ENCODE peak calls at places on chromosomes 3 and 15, in eight cellular contexts. F, J, K, Y, N, I, W and E are unnamed samples.

GRCh38 chr3:102398196-102398595 is 36.6 kb upstream of the ZPLD1 start:
- DNase-seq in Y (no peak), N (no peak), J (no peak), K (no peak), F (no peak), W (no peak), I (no peak), E (no peak)

GRCh38 chr15:77489647-77490046 is 69.0 kb downstream of the HMG20A start:
- DNase-seq in Y (no peak), N (no peak), F (no peak), J (no peak), K (no peak), W (no peak), I (no peak), E (no peak)

GRCh38 chr3:159919873-159920272 is 68.8 kb upstream of the IL12A start:
- DNase-seq in N (no peak), W (no peak), I (no peak), K (no peak), F (no peak), Y (peak), J (no peak), E (no peak)

GRCh38 chr15:91118796-91119590 is 18.9 kb downstream of the SV2B start:
- DNase-seq in Y (no peak), F (no peak), I (no peak), K (no peak), W (peak), J (no peak), N (no peak), E (no peak)

GRCh38 chr15:74156678-74157411 is 16.7 kb upstream of the ISLR start:
- DNase-seq in K (no peak), N (no peak), I (no peak), J (no peak), F (no peak), Y (no peak), W (no peak), E (no peak)

GRCh38 chr3:124701687-124702086 is 28.6 kb upstream of the UMPS start:
- DNase-seq in K (no peak), F (no peak), I (no peak), Y (peak), N (no peak), W (no peak), J (no peak), E (no peak)

GRCh38 chr15:37995461-37996347 is 61.3 kb downstream of the TMCO5A start:
- DNase-seq in J (peak), F (no peak), I (no peak), Y (peak), N (peak), W (no peak), K (no peak), E (no peak)

GRCh38 chr3:58192076-58192475 is 18.7 kb downstream of the DNASE1L3 start:
- DNase-seq in J (no peak), K (no peak), W (no peak), I (no peak), F (no peak), Y (no peak), N (no peak), E (no peak)

GRCh38 chr3:78398401-78398800 is 1358.5 kb downstream of the ROBO2 start:
- DNase-seq in F (no peak), I (no peak), N (no peak), W (no peak), K (no peak), J (no peak), Y (no peak), E (no peak)

GRCh38 chr3:196287066-196287404 is 491 bp downstream of the PCYT1A start:
- DNase-seq in I (peak), N (no peak), W (peak), Y (no peak), K (no peak), J (no peak), F (no peak), E (no peak)

GRCh38 chr3:187385296-187385695 is 17.1 kb downstream of the RTP4 start:
- DNase-seq in I (no peak), F (no peak), J (no peak), N (no peak), W (no peak), Y (no peak), K (no peak), E (no peak)

GRCh38 chr15:83512459-83512858 is 65.3 kb downstream of the SH3GL3 start:
- DNase-seq in J (no peak), N (no peak), Y (no peak), W (no peak), I (no peak), F (no peak), K (no peak), E (no peak)

GRCh38 chr3:154745925-154746324 is 315.9 kb upstream of the GPR149 start:
- DNase-seq in J (no peak), N (no peak), Y (no peak), I (no peak), K (no peak), F (no peak), W (no peak), E (no peak)

GRCh38 chr3:29265673-29266072 is 15.2 kb upstream of the RBMS3 start:
- DNase-seq in J (no peak), W (no peak), K (no peak), I (no peak), Y (no peak), N (no peak), F (no peak), E (no peak)

DNA sequence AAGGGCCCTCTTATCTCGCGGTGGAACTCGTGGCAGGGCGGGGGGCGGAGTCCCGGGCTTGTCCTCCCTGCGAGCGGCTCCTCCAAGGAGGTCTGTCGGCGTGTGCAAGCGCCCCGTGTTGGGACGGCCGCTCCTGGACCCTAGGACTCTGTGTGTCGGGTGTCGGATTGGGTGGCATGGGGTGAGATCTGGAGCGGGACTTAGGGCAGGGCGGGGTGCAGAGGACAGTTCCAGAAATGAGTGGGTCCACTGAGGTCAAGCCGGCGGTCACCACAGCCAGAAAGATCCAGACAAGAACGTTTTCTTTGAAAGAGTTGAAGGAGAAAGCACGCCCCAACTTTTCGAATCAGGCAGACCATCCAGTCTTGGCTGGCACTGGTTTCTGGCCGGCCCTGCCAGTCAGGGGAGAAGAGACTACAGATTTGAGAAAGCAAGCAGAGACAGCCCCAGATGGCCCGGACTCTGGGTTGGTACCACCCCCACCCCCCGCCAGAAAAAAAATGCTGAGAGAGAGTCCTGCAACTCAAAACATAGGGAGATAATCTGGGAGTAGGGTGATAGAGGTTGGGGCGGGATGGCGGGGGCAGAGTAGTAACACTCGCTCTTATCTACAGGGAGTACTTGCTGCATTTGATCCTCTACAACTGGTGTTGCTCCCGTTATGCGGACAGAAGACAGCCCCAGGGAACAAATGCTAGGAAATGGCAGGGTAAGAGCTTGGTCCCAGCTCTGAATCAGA is 829 bp upstream of the CISH start:
- DNase-seq in F (no peak), J (no peak), N (no peak), K (no peak), W (no peak), I (no peak), Y (no peak), E (no peak)
- TF ChIP-seq POLR2A in F (no peak), J (no peak), N (no peak), K (peak), W (peak), I (no peak), Y (no peak), E (peak)

GRCh38 chr3:194035406-194036138 is 100.4 kb upstream of the HES1 start:
- DNase-seq in I (no peak), W (no peak), F (peak), J (no peak), N (no peak), K (no peak), Y (no peak), E (no peak)

GRCh38 chr3:194031867-194032635 is 103.9 kb upstream of the HES1 start:
- DNase-seq in K (no peak), N (no peak), Y (no peak), W (no peak), J (no peak), F (peak), I (no peak), E (no peak)

GRCh38 chr3:194036842-194037241 is 99.1 kb upstream of the HES1 start:
- DNase-seq in N (no peak), K (no peak), J (no peak), I (no peak), F (no peak), Y (no peak), W (no peak), E (no peak)

GRCh38 chr3:194032828-194033435 is 103.0 kb upstream of the HES1 start:
- DNase-seq in W (no peak), Y (no peak), K (no peak), F (no peak), N (no peak), J (no peak), I (no peak), E (no peak)

DNA sequence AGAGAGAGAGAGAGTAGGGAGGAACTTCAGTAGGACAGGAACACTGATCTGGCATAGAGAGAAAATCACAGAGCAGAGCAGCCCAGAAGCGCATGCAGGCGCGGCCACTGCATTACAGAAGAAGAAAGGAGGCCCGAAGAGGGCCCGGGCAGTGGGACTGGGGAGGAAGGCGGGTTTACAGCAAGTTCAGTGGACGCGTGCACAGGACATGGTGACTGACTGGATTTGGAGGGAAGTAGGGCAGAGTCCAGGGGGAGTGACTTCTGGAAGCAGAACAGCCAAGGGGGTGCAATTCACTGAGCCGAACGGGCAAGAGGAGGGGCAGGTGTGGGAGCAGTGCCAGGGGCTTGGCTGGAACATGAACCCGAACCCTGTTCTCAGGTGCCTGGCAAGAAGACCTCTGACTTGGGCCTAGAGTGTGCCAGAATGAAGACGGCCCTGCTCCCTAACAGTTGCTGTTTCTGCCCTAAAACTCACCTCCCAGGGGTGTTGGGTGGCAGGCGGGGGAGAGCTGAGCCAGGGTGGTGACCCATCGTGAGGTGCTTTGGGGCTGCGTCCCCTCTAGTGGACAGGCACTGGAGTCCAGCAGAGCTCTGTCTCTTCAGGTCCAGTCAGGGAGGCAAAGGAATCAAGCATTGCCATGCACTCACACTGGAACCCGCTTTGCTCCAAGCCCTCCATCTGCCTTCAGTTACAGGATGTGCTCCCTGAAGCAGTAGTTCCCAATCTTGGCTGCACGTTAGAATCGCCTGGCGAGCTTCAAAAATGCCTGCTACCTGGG is 101.2 kb upstream of the HES1 start:
- DNase-seq in W (no peak), I (no peak), K (no peak), Y (no peak), N (no peak), F (peak), J (no peak), E (no peak)
- TF ChIP-seq POLR2A in W (no peak), I (no peak), K (no peak), Y (no peak), N (no peak), F (peak), J (no peak), E (no peak)

DNA sequence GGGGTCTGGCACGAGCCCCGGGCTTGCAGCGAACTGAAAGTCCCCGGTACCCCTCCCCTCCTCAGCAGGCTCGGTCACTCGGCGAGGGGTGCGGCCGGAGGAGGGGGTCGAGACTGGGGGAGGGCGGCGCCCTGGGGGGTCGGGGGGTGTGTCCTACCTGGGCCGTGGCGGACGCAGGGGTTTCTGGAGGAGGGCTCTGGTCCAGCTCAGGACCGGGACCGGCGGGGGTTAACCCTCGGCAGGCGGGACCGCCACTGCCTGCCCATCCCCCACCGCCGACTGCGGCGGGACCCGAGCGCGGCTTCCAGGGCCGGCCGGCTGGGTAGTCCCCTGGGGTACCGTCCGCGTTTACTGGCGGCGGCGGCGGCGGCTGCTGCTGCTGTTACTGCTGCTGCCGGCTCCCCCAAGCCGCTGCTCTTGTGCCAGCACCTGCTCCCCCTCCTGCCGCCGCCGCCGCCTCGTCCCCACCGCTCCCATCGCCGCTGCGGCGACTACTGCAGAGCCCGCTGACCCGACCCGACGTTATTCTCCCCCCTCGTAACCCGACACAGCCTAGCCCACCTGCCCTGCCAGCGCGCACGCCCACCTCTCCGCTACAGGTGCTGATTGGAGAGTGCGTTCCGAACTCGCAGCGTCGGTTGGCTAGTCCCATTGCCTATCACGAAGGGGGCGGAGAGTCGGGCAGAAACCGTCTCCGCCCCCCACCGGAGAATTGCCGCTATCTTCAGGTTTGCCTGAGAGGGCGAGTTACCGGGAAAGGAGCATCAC is at the start of gene TTBK2:
- DNase-seq in W (peak), N (peak), I (peak), J (peak), F (peak), Y (peak), K (peak), E (peak)
- TF ChIP-seq POLR2A in W (peak), N (peak), I (peak), J (peak), F (peak), Y (no peak), K (peak), E (peak)

GRCh38 chr3:190323241-190323617 is 983 bp upstream of the CLDN1 start:
- DNase-seq in I (no peak), W (no peak), Y (no peak), K (no peak), J (peak), F (no peak), N (peak), E (no peak)
- TF ChIP-seq POLR2A in I (no peak), W (no peak), Y (no peak), K (no peak), J (no peak), F (no peak), N (no peak), E (no peak)

DNA sequence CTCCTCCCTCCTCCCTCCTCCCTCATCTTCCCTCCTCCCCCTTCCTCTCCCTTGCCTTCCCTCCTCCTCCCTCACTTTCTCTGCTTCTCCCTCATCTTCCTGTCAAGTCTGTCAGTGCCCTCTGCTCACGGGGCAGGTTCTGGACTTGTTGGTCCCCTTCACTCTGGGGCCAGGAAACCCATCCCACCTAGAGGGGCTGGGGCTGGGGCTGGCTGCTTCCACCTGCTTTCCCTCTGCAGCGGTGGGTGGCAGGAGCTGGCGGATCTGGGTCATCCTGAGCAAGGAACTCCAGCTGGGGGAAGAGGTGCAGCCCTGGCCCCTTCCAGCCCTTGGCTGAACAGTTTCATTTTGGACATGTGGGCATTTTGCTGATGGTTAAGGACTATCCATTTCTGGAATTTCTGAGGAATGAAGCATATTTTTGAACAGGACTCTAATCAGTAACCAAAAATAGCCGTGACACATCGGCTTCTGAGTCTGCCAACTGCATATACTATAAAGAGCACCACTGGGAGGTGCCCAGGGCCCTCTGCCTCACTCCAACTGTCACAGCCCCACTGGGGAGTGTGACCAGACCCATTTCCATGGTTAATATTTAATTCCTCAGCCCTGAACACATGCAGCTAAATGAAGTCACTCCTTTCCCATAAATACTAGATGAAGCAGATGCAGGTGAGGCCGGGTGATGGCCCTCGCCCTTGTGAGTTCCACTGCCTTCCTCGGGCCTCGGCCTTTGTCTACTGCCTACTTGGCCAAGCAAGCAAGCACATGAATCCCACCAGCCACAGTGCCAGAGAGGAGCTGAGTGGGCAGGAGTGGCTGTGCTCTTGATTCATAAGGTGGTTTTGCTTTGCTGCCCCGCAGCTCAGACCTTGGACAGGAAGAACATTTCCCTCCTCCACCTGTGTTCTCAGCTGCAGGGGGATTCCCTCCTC is 39.8 kb downstream of the CHDH start:
- DNase-seq in Y (peak), W (no peak), F (peak), K (no peak), N (no peak), J (no peak), I (no peak), E (peak)
- TF ChIP-seq POLR2A in Y (no peak), W (no peak), F (peak), K (no peak), N (no peak), J (no peak), I (no peak), E (peak)

GRCh38 chr3:149507491-149508324 is 33.2 kb downstream of the TM4SF4 start:
- DNase-seq in I (no peak), K (no peak), J (no peak), F (no peak), N (no peak), W (no peak), Y (no peak), E (no peak)

GRCh38 chr3:149502438-149502837 is 27.9 kb downstream of the TM4SF4 start:
- DNase-seq in I (no peak), N (no peak), F (no peak), K (no peak), W (no peak), J (no peak), Y (no peak), E (no peak)

GRCh38 chr3:149510480-149510879 is 36.0 kb downstream of the TM4SF4 start:
- DNase-seq in F (no peak), I (no peak), K (no peak), J (no peak), W (no peak), N (no peak), Y (no peak), E (no peak)

GRCh38 chr3:149506965-149507364 is 32.5 kb downstream of the TM4SF4 start:
- DNase-seq in F (no peak), J (no peak), W (no peak), K (no peak), Y (no peak), I (no peak), N (no peak), E (no peak)

DNA sequence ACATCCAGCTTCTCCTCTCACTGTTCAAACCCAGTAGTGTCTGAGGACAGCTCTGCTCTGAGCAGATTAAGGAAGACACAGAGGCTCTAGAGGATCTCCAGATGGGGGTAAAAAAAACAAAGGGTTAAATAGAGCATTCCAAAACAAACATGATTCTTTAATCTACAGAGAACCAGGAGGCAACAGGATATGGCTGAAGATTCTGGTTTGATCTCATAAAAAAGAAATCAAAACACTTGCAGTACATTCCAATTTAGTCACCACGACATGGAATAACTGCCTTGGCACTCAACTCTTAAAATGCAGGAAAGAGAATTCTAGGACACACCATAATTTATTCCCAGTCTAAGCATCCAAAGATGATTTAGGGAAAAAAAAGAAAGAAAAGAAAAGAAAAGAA is 32.0 kb downstream of the TM4SF4 start:
- DNase-seq in J (no peak), K (no peak), F (no peak), Y (peak), I (no peak), W (no peak), N (no peak), E (no peak)
- TF ChIP-seq POLR2A in J (no peak), K (no peak), F (no peak), Y (no peak), I (no peak), W (no peak), N (no peak), E (no peak)

GRCh38 chr3:195181781-195182469 is 89.0 kb downstream of the XXYLT1 start:
- DNase-seq in Y (no peak), J (no peak), W (no peak), F (no peak), I (no peak), N (no peak), K (no peak), E (no peak)

GRCh38 chr3:195180490-195181106 is 90.4 kb downstream of the XXYLT1 start:
- DNase-seq in F (no peak), N (no peak), Y (no peak), J (no peak), K (no peak), W (no peak), I (no peak), E (no peak)

GRCh38 chr3:195181107-195181498 is 89.9 kb downstream of the XXYLT1 start:
- DNase-seq in J (no peak), K (no peak), Y (no peak), F (no peak), W (no peak), N (no peak), I (no peak), E (no peak)

GRCh38 chr3:195183071-195183776 is 87.7 kb downstream of the XXYLT1 start:
- DNase-seq in N (no peak), Y (no peak), J (no peak), K (no peak), W (no peak), I (no peak), F (no peak), E (no peak)

GRCh38 chr3:195182470-195182795 is 88.5 kb downstream of the XXYLT1 start:
- DNase-seq in N (no peak), F (no peak), K (peak), Y (peak), I (no peak), W (no peak), J (peak), E (peak)
- TF ChIP-seq POLR2A in N (no peak), F (no peak), K (no peak), Y (no peak), I (no peak), W (no peak), J (no peak), E (no peak)